ENCODE peak calls at places on chromosomes 11 and 22, in four cellular contexts. P is upper lobe of right lung, B is neural progenitor cell, V is PC-3. J is an unnamed sample.

GRCh38 chr11:3177931-3178330 is 12.8 kb upstream of the OSBPL5 start:
- DNase-seq in P (no peak), B (no peak), V (peak; percentile 59), J (no peak)

GRCh38 chr22:27876684-27877083 is 42.4 kb downstream of the PITPNB start:
- DNase-seq in P (no peak), B (peak; percentile 34), V (no peak), J (no peak)

GRCh38 chr22:46958649-46959048 is 196.2 kb downstream of the TBC1D22A start:
- DNase-seq in P (no peak), B (peak; percentile 34), V (no peak), J (no peak)

GRCh38 chr11:57343825-57344224 is 5.7 kb downstream of the P2RX3 start:
- DNase-seq in P (no peak), B (no peak), V (no peak), J (no peak)

GRCh38 chr11:131504199-131504949 is 134.0 kb downstream of the NTM start:
- DNase-seq in P (no peak), B (peak; percentile 78), V (peak; percentile 29), J (no peak)

GRCh38 chr11:68127791-68128681 is 6.8 kb upstream of the CHKA start:
- DNase-seq in P (peak; percentile 90), B (peak; percentile 91), V (peak; percentile 73), J (peak; percentile 95)

GRCh38 chr22:35454416-35455054 is 54.6 kb downstream of the MCM5 start:
- DNase-seq in P (no peak), B (peak; percentile 36), V (peak; percentile 8), J (no peak)

GRCh38 chr11:34810107-34810562 is 106.0 kb downstream of the APIP start:
- DNase-seq in P (no peak), B (no peak), V (no peak), J (no peak)

GRCh38 chr11:78265326-78265725 is 76.6 kb downstream of the USP35 start:
- DNase-seq in P (no peak), B (no peak), V (peak; percentile 48), J (no peak)

GRCh38 chr11:75763846-75764245 is 4.7 kb upstream of the DGAT2 start:
- DNase-seq in P (no peak), B (no peak), V (no peak), J (no peak)

GRCh38 chr11:12008790-12009616 is 577 bp upstream of the DKK3 start:
- DNase-seq in P (peak; percentile 69), B (peak; percentile 89), V (no peak), J (no peak)

GRCh38 chr11:112320668-112321067 is 60.0 kb upstream of the PLET1 start:
- DNase-seq in P (peak; percentile 81), B (no peak), V (peak; percentile 82), J (peak; percentile 70)

GRCh38 chr11:133986545-133986944 is 29.8 kb upstream of the IGSF9B start:
- DNase-seq in P (no peak), B (no peak), V (no peak), J (no peak)

GRCh38 chr22:46518038-46518437 is 19.4 kb downstream of the CELSR1 start:
- DNase-seq in P (no peak), B (no peak), V (no peak), J (no peak)

GRCh38 chr11:123560001-123560400 is 94.4 kb downstream of the SCN3B start:
- DNase-seq in P (peak; percentile 73), B (peak; percentile 45), V (no peak), J (no peak)

GRCh38 chr11:132238331-132238730 is 867.9 kb downstream of the NTM start:
- DNase-seq in P (no peak), B (no peak), V (no peak), J (no peak)

GRCh38 chr22:50483106-50483505 is 1.8 kb downstream of the ADM2 start:
- DNase-seq in P (peak; percentile 61), B (no peak), V (no peak), J (no peak)

GRCh38 chr11:32113200-32113599 is 22.3 kb downstream of the RCN1 start:
- DNase-seq in P (no peak), B (no peak), V (no peak), J (no peak)

GRCh38 chr11:73972620-73973449 is 9.8 kb downstream of the UCP2 start:
- DNase-seq in P (no peak), B (no peak), V (no peak), J (no peak)

GRCh38 chr22:45966320-45966891 is 10.6 kb downstream of the WNT7B start:
- DNase-seq in P (no peak), B (no peak), V (no peak), J (no peak)

GRCh38 chr22:35538801-35539321 is 1.8 kb upstream of the RASD2 start:
- DNase-seq in P (no peak), B (peak; percentile 55), V (peak; percentile 64), J (no peak)

GRCh38 chr11:102367364-102367763 is 20.4 kb downstream of the BIRC2 start:
- DNase-seq in P (no peak), B (no peak), V (peak; percentile 59), J (no peak)

GRCh38 chr11:17522655-17523054 is 21.6 kb downstream of the USH1C start:
- DNase-seq in P (no peak), B (no peak), V (no peak), J (no peak)

GRCh38 chr11:131178020-131178419 is 192.4 kb upstream of the NTM start:
- DNase-seq in P (no peak), B (no peak), V (no peak), J (no peak)

GRCh38 chr11:134763030-134763388 is 351.0 kb upstream of the B3GAT1 start:
- DNase-seq in P (no peak), B (no peak), V (peak; percentile 62), J (no peak)

GRCh38 chr11:35549787-35550186 is 24.4 kb upstream of the PAMR1 start:
- DNase-seq in P (no peak), B (peak; percentile 34), V (peak; percentile 89), J (peak; percentile 81)

GRCh38 chr22:46830001-46830715 is 67.7 kb downstream of the TBC1D22A start:
- DNase-seq in P (peak; percentile 49), B (no peak), V (peak; percentile 84), J (no peak)

GRCh38 chr11:2587132-2587930 is 112.5 kb downstream of the KCNQ1OT1 start:
- DNase-seq in P (peak; percentile 61), B (no peak), V (no peak), J (no peak)

GRCh38 chr22:50710886-50711285 is 27.1 kb upstream of the ACR start:
- DNase-seq in P (peak; percentile 46), B (no peak), V (no peak), J (no peak)

GRCh38 chr11:47259178-47259977 is 1.6 kb downstream of the NR1H3 start:
- DNase-seq in P (no peak), B (peak; percentile 75), V (peak; percentile 82), J (peak; percentile 89)

GRCh38 chr11:112931686-112932085 is 29.5 kb upstream of the NCAM1 start:
- DNase-seq in P (no peak), B (no peak), V (no peak), J (no peak)

GRCh38 chr22:46791201-46791731 is 28.8 kb downstream of the TBC1D22A start:
- DNase-seq in P (no peak), B (no peak), V (no peak), J (no peak)

GRCh38 chr11:110355011-110355744 is 58.8 kb upstream of the RDX start:
- DNase-seq in P (no peak), B (peak; percentile 69), V (no peak), J (no peak)

GRCh38 chr22:23213031-23213555 is 32.8 kb downstream of the BCR start:
- DNase-seq in P (no peak), B (no peak), V (no peak), J (no peak)

GRCh38 chr22:23211622-23212021 is 31.3 kb downstream of the BCR start:
- DNase-seq in P (no peak), B (no peak), V (no peak), J (no peak)

GRCh38 chr22:23207786-23208325 is 27.5 kb downstream of the BCR start:
- DNase-seq in P (no peak), B (no peak), V (no peak), J (no peak)

GRCh38 chr22:23212061-23213030 is 32.0 kb downstream of the BCR start:
- DNase-seq in P (no peak), B (no peak), V (no peak), J (no peak)

GRCh38 chr22:23210428-23211170 is 30.3 kb downstream of the BCR start:
- DNase-seq in P (no peak), B (no peak), V (no peak), J (no peak)
- H3K4me1 ChIP-seq in P (peaks cover 12% of the 10 kb centered on the region), B (peaks cover 12% of the 10 kb centered on the region), V (peaks cover 8% of the 10 kb centered on the region), J (peaks cover 10% of the 10 kb centered on the region)

DNA sequence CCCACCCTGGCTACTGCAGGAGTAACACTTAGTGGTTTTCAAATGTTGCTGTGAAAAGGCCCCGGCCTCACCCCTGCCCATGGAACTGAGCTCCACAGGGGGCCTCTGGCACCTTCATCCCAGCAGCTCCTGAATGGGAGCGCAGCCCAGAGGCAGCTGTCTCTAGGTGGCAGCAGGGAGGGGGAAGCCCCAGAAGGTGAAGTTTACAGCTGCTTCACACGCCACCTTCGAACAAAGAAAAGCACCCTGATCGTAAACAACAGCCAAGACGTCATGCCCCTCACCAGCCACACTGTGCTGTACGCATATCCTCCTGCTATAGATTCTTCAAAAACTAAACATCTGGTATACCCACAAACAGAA is 105.5 kb downstream of the CTTN start:
- DNase-seq in P (no peak), B (no peak), V (no peak), J (no peak)
- TF ChIP-seq CTCF in P (no peak), B (peak; percentile 7), V (peak; percentile 61), J (peak; percentile 46)

DNA sequence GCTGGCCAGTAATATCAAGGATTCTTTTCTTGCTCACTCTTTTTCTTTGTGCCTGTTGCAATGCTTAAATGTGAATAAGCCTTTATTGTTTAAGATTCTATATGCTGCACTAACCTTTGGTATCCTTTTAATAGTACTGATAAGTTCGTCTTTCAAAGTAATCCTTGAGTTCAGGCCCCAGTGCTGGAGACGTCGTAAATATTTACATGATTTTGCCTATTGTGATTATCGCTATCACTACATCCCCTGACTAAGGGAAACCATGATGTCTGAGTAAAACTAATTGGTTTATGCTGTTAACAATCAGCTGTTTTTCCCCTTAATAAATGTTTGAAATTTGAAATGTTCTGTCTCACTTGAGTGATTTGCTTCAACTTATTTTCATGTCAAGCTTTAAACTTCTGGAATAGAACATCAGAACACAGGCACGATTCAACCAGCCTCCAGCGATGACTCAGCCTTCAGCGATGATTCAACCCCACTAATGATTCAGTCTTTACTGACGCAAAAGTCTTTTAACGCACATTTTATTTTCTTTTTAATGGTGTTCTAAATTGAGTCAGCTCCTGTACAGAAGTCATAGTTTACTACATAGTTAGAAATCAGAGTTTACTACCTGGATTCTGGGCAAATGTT is 3.9 kb downstream of the HTATIP2 start:
- DNase-seq in P (no peak), B (no peak), V (peak; percentile 93), J (peak; percentile 70)
- H3K27ac ChIP-seq in P (no peak overlapping the region), B (no peak overlapping the region), V (peak overlapping the region; percentile 98), J (peak overlapping the region; percentile 80)

DNA sequence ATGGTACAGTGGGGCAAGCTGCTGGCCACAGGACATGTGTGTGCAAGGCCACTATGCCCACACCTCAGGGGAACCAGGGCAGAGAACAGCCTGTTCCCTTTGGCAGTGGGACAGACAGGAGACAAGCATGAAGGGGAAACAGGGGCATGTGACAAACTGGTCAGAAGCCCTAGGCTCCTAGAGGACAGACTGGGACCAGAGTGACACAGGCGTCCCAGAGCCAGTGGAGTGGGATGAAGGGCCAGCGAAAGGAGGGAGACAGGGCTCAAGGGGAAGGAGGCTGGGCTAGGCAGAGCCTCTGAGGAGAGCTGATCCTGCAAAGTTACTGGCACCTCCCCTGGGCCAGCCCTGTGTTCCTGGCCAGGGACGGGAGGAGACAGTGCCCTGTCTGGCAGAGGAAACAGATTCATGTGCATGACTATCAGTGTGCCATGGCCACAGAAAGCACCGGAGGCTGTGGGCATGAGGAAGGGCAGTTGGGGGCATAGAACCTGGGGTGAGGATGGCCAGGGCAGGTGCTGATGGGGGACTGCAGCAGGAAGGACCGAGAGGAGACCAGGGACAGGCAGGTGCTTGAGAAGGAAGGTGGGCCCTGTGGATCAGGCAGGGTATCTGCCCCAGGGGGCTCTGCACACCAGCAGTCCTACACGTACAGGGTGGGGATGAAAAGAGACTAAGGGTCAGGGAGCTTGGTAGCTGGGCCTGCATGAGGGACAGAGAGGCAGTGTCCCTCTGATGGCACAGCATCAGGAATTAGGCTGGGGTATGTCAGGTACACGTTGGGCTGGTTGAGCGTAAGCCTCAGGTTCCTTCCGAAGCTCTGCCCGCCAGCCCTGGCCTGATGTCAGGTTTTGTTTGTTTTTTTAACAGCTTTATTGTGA is 9.8 kb downstream of the DERL3 start:
- DNase-seq in P (no peak), B (no peak), V (no peak), J (no peak)
- H3K4me1 ChIP-seq in P (no peaks in the 10 kb centered on the region), B (no peaks in the 10 kb centered on the region), V (no peaks in the 10 kb centered on the region), J (no peaks in the 10 kb centered on the region)

J was measured in PC-9.